ENCODE peak calls at places on chromosomes 4 and X, in four cellular contexts. I is lung, Q is mucosa of gallbladder, P is NCI-H1092. S is an unnamed sample.

GRCh38 chr4:124804584-124804983 is 92.1 kb upstream of the ANKRD50 start:
- DNase-seq in I (no peak), Q (no peak), P (no peak), S (no peak)

GRCh38 chr4:140176735-140177134 is 22.8 kb upstream of the MAML3 start:
- DNase-seq in I (no peak), Q (no peak), P (no peak), S (no peak)

GRCh38 chrX:79572566-79572965 is 205.4 kb upstream of the ITM2A start:
- DNase-seq in I (no peak), Q (no peak), P (no peak), S (no peak)

GRCh38 chrX:11890843-11891514 is 132.9 kb downstream of the MSL3 start:
- DNase-seq in I (no peak), Q (no peak), P (peak), S (no peak)

GRCh38 chr4:55346851-55347255 is 811 bp downstream of the SRD5A3 start:
- DNase-seq in I (no peak), Q (no peak), P (no peak), S (no peak)

GRCh38 chrX:107025538-107025937 is 25.5 kb upstream of the MORC4 start:
- DNase-seq in I (no peak), Q (no peak), P (no peak), S (no peak)

GRCh38 chr4:105709081-105709450 is 482 bp downstream of the GSTCD start:
- DNase-seq in I (no peak), Q (no peak), P (no peak), S (no peak)

GRCh38 chrX:115234220-115234557 is 293 bp upstream of the LRCH2 start:
- DNase-seq in I (no peak), Q (no peak), P (no peak), S (no peak)

GRCh38 chr4:121113680-121114079 is 41.3 kb upstream of the NDNF start:
- DNase-seq in I (no peak), Q (no peak), P (no peak), S (no peak)

GRCh38 chr4:52241916-52242315 is 190.8 kb downstream of the SPATA18 start:
- DNase-seq in I (no peak), Q (no peak), P (no peak), S (no peak)

GRCh38 chrX:66110112-66110511 is 53.9 kb upstream of the HEPH start:
- DNase-seq in I (no peak), Q (no peak), P (no peak), S (no peak)

GRCh38 chr4:57109847-57110634 is at the start of gene IGFBP7:
- DNase-seq in I (peak), Q (no peak), P (no peak), S (no peak)

GRCh38 chr4:53720776-53721175 is 129.5 kb upstream of the LNX1 start:
- DNase-seq in I (no peak), Q (no peak), P (no peak), S (no peak)

GRCh38 chr4:180234730-180235129 is 2008.5 kb upstream of the TENM3 start:
- DNase-seq in I (no peak), Q (no peak), P (no peak), S (no peak)

GRCh38 chr4:73844352-73844751 is 7.9 kb downstream of the CXCL6 start:
- DNase-seq in I (no peak), Q (no peak), P (no peak), S (no peak)

GRCh38 chr4:43331226-43332078 is 438.9 kb downstream of the GRXCR1 start:
- DNase-seq in I (no peak), Q (no peak), P (no peak), S (no peak)

GRCh38 chr4:26081795-26082498 is 167.9 kb downstream of the SMIM20 start:
- DNase-seq in I (no peak), Q (no peak), P (peak), S (no peak)

GRCh38 chr4:20418865-20419451 is 167.3 kb downstream of the SLIT2 start:
- DNase-seq in I (no peak), Q (no peak), P (peak), S (no peak)

GRCh38 chrX:51569561-51569960 is 49.2 kb downstream of the CENPVL3 start:
- DNase-seq in I (no peak), Q (no peak), P (no peak), S (no peak)

GRCh38 chrX:136214551-136214950 is 36.6 kb downstream of the MAP7D3 start:
- DNase-seq in I (no peak), Q (no peak), P (no peak), S (no peak)

GRCh38 chrX:111095974-111096870 is at the start of gene PAK3:
- DNase-seq in I (no peak), Q (peak), P (peak), S (no peak)

GRCh38 chr4:7710576-7711329 is 228.9 kb downstream of the AFAP1 start:
- DNase-seq in I (no peak), Q (no peak), P (no peak), S (no peak)

GRCh38 chrX:148555101-148555500 is 54.7 kb downstream of the AFF2 start:
- DNase-seq in I (no peak), Q (no peak), P (no peak), S (no peak)

GRCh38 chrX:84362184-84362838 is 139.9 kb downstream of the HDX start:
- DNase-seq in I (no peak), Q (no peak), P (no peak), S (no peak)

GRCh38 chr4:2290974-2291704 is 29.2 kb upstream of the MXD4 start:
- DNase-seq in I (no peak), Q (peak), P (no peak), S (no peak)

GRCh38 chr4:80266267-80266901 is at the start of gene FGF5:
- DNase-seq in I (no peak), Q (no peak), P (peak), S (no peak)

GRCh38 chr4:102139932-102140331 is 205.3 kb downstream of the SLC39A8 start:
- DNase-seq in I (no peak), Q (no peak), P (no peak), S (no peak)

GRCh38 chrX:53476371-53476770 is 42.2 kb upstream of the HSD17B10 start:
- DNase-seq in I (no peak), Q (no peak), P (no peak), S (no peak)

GRCh38 chrX:70038951-70039350 is 10.8 kb downstream of the AWAT2 start:
- DNase-seq in I (no peak), Q (no peak), P (no peak), S (no peak)

GRCh38 chr4:24858550-24858949 is 54.3 kb downstream of the CCDC149 start:
- DNase-seq in I (no peak), Q (no peak), P (no peak), S (no peak)

GRCh38 chr4:158459085-158459820 is 62.4 kb upstream of the RXFP1 start:
- DNase-seq in I (no peak), Q (no peak), P (no peak), S (no peak)

GRCh38 chrX:30612250-30612655 is 34.7 kb upstream of the TASL start:
- DNase-seq in I (no peak), Q (no peak), P (peak), S (no peak)

GRCh38 chr4:26356067-26356466 is 35.3 kb downstream of the RBPJ start:
- DNase-seq in I (no peak), Q (no peak), P (no peak), S (no peak)

GRCh38 chr4:40583850-40584439 is 45.7 kb downstream of the RBM47 start:
- DNase-seq in I (no peak), Q (no peak), P (no peak), S (no peak)

GRCh38 chr4:177374966-177375365 is 65.3 kb downstream of the NEIL3 start:
- DNase-seq in I (no peak), Q (no peak), P (no peak), S (no peak)

S was measured in omental fat pad.